ENCODE peak calls at places on chromosomes 6 and 20, in nine cellular contexts. W is hepatocyte, X is GM23248, S is SK-N-SH, A is neural progenitor cell, R is GM23338, E is HCT116, V is MM.1S, J is OCI-LY7. H is an unnamed sample.
A peak's percentile ranks its signal among the peaks of the same experiment; 100 is the strongest.

GRCh38 chr6:166419268-166419667 is 36.5 kb upstream of the MPC1 start:
- DNase-seq in W (no peak), X (no peak), S (no peak), A (no peak), R (no peak), E (no peak), V (peak; percentile 91), J (peak; percentile 47), H (peak; percentile 36)

GRCh38 chr6:24307881-24308280 is 50.0 kb downstream of the DCDC2 start:
- DNase-seq in W (no peak), X (peak; percentile 45), S (no peak), A (no peak), R (no peak), E (no peak), V (no peak), J (no peak), H (no peak)

GRCh38 chr6:143232849-143233248 is 172.2 kb downstream of the AIG1 start:
- DNase-seq in W (peak; percentile 28), X (peak; percentile 52), S (peak; percentile 37), A (peak; percentile 65), R (peak; percentile 68), E (peak; percentile 15), V (no peak), J (peak; percentile 20), H (peak; percentile 66)

GRCh38 chr20:45020236-45020886 is 54.0 kb downstream of the STK4 start:
- DNase-seq in W (peak; percentile 40), X (no peak), S (no peak), A (no peak), R (peak; percentile 24), E (no peak), V (no peak), J (no peak), H (peak; percentile 30)

GRCh38 chr6:108762394-108762793 is 85.8 kb upstream of the ARMC2 start:
- DNase-seq in W (no peak), X (no peak), S (no peak), A (no peak), R (no peak), E (no peak), V (peak; percentile 30), J (peak; percentile 8), H (no peak)

GRCh38 chr20:40704828-40705227 is 15.8 kb upstream of the MAFB start:
- DNase-seq in W (no peak), X (no peak), S (no peak), A (no peak), R (no peak), E (no peak), V (no peak), J (no peak), H (no peak)

GRCh38 chr6:132354517-132355167 is 46.6 kb downstream of the MOXD1 start:
- DNase-seq in W (no peak), X (no peak), S (no peak), A (no peak), R (peak; percentile 21), E (no peak), V (peak; percentile 95), J (peak; percentile 93), H (peak; percentile 6)

GRCh38 chr6:101080597-101080996 is 199.5 kb upstream of the ASCC3 start:
- DNase-seq in W (no peak), X (peak; percentile 64), S (no peak), A (no peak), R (no peak), E (no peak), V (no peak), J (no peak), H (peak; percentile 89)

GRCh38 chr6:16409531-16410441 is 171.4 kb downstream of the GMPR start:
- DNase-seq in W (peak; percentile 69), X (peak; percentile 87), S (peak; percentile 72), A (peak; percentile 77), R (peak; percentile 84), E (peak; percentile 40), V (no peak), J (peak; percentile 65), H (peak; percentile 83)

GRCh38 chr6:53112871-53113270 is 35.8 kb downstream of the GCM1 start:
- DNase-seq in W (no peak), X (no peak), S (no peak), A (no peak), R (no peak), E (no peak), V (no peak), J (no peak), H (peak; percentile 85)

GRCh38 chr20:46207783-46208182 is 89.7 kb downstream of the CD40 start:
- DNase-seq in W (no peak), X (no peak), S (no peak), A (no peak), R (no peak), E (no peak), V (no peak), J (no peak), H (no peak)

GRCh38 chr6:14001329-14002012 is 76.7 kb downstream of the RNF182 start:
- DNase-seq in W (peak; percentile 65), X (peak; percentile 99), S (peak; percentile 29), A (no peak), R (no peak), E (peak; percentile 95), V (no peak), J (no peak), H (peak; percentile 99)

GRCh38 chr20:44914924-44915323 is 5.1 kb downstream of the PABPC1L start:
- DNase-seq in W (no peak), X (no peak), S (no peak), A (no peak), R (no peak), E (no peak), V (no peak), J (no peak), H (no peak)

DNA sequence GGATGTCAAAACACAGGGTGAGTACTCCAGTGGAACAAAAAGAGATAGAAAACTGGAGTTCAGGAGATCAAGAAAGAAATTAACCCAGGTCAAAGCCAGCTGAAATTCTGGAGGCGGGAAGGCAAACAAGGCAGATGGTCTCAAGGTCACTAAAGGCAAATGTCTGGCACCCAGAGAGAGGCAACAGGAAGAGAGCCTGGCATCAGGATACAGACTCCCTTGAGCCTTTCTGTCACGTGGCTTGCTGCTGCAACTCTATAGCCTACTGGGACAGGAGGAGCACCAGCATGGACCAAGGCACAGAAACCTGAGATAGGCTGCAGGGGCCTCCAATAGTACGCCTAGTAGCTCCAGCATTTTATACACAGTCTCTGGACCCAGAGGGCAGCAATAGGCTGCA is 75.2 kb downstream of the SEL1L2 start:
- DNase-seq in W (no peak), X (no peak), S (no peak), A (no peak), R (no peak), E (no peak), V (no peak), J (no peak), H (no peak)
- TF ChIP-seq EZH2phosphoT487 in W (no peak), X (no peak), S (no peak), A (no peak), R (no peak), E (no peak), V (no peak), J (no peak), H (no peak)

GRCh38 chr6:157629220-157629619 is 193.8 kb upstream of the SNX9 start:
- DNase-seq in W (no peak), X (no peak), S (no peak), A (no peak), R (peak; percentile 47), E (no peak), V (no peak), J (no peak), H (no peak)
- TF ChIP-seq EZH2phosphoT487 in W (no peak), X (no peak), S (no peak), A (no peak), R (no peak), E (no peak), V (no peak), J (no peak), H (no peak)

GRCh38 chr6:37565267-37566208 is 65.8 kb upstream of the CCDC167 start:
- DNase-seq in W (peak; percentile 59), X (peak; percentile 18), S (peak; percentile 87), A (peak; percentile 96), R (peak; percentile 85), E (no peak), V (no peak), J (no peak), H (no peak)
- TF ChIP-seq EZH2phosphoT487 in W (no peak), X (no peak), S (no peak), A (no peak), R (no peak), E (no peak), V (no peak), J (no peak), H (no peak)

GRCh38 chr6:22041797-22042489 is 254.9 kb downstream of the PRL start:
- DNase-seq in W (no peak), X (peak; percentile 85), S (no peak), A (no peak), R (no peak), E (no peak), V (no peak), J (no peak), H (peak; percentile 18)

GRCh38 chr6:22030730-22031619 is 265.9 kb downstream of the PRL start:
- DNase-seq in W (no peak), X (no peak), S (no peak), A (no peak), R (no peak), E (no peak), V (no peak), J (no peak), H (no peak)

GRCh38 chr6:22036699-22037098 is 260.1 kb downstream of the PRL start:
- DNase-seq in W (no peak), X (no peak), S (no peak), A (peak; percentile 18), R (no peak), E (no peak), V (no peak), J (no peak), H (no peak)

GRCh38 chr6:22035690-22036089 is 261.1 kb downstream of the PRL start:
- DNase-seq in W (no peak), X (no peak), S (no peak), A (no peak), R (no peak), E (no peak), V (no peak), J (no peak), H (no peak)

DNA sequence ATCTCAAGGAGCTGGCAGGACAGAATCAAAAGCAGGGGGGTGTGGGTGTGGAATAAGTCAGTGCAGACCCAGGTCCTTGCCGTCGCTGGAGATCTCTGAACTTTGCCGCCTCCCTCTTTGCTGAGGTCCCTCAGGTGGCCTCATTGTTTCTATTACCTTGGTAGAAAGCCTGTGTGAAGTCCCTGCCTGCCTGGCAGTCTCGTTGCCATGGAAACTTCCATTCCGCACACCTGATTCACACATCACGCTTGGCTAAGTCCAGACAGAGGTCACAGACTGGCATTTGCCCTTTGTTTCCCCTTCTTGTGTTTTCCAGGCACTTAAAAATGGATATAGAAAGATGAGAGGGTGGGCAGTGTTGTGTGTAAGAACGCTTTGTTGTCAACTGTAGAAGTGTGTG is 260.6 kb downstream of the PRL start:
- DNase-seq in W (peak; percentile 85), X (no peak), S (peak; percentile 9), A (peak; percentile 81), R (peak; percentile 81), E (peak; percentile 74), V (no peak), J (peak; percentile 45), H (peak; percentile 72)
- TF ChIP-seq EZH2phosphoT487 in W (no peak), X (no peak), S (no peak), A (no peak), R (no peak), E (no peak), V (no peak), J (no peak), H (no peak)